ENCODE peak calls at places on chromosomes 2 and 18, in four cellular contexts. P is retinal pigment epithelial cell, M is fibroblast of mammary gland, E is AG10803. A is an unnamed sample.

GRCh38 chr2:101112772-101113157 is 38.4 kb downstream of the TBC1D8 start:
- DNase-seq in P (no peak), M (no peak), E (no peak), A (no peak)

GRCh38 chr2:46512185-46512584 is 32.8 kb downstream of the TMEM247 start:
- DNase-seq in P (no peak), M (no peak), E (no peak), A (no peak)

GRCh38 chr2:101609434-101609833 is 88.1 kb upstream of the MAP4K4 start:
- DNase-seq in P (no peak), M (no peak), E (no peak), A (no peak)

GRCh38 chr2:235766206-235766794 is 272.5 kb downstream of the AGAP1 start:
- DNase-seq in P (peak), M (peak), E (peak), A (peak)

GRCh38 chr2:105621038-105621437 is 123.7 kb upstream of the NCK2 start:
- DNase-seq in P (no peak), M (no peak), E (no peak), A (no peak)

GRCh38 chr2:37907480-37908070 is 17.5 kb upstream of the RMDN2 start:
- DNase-seq in P (no peak), M (no peak), E (peak), A (no peak)

GRCh38 chr2:85537600-85538506 is 1.1 kb upstream of the MAT2A start:
- DNase-seq in P (peak), M (peak), E (peak), A (peak)

GRCh38 chr18:26575865-26576217 is 27.5 kb upstream of the KCTD1 start:
- DNase-seq in P (no peak), M (no peak), E (no peak), A (no peak)

GRCh38 chr2:170277943-170278342 is 100.0 kb downstream of the MYO3B start:
- DNase-seq in P (peak), M (no peak), E (no peak), A (no peak)

GRCh38 chr2:163348843-163349395 is 386.9 kb downstream of the FIGN start:
- DNase-seq in P (peak), M (peak), E (peak), A (peak)

GRCh38 chr2:239939736-239940483 is 85.2 kb downstream of the NDUFA10 start:
- DNase-seq in P (no peak), M (no peak), E (no peak), A (no peak)

GRCh38 chr18:13536578-13536977 is 189.8 kb downstream of the FAM210A start:
- DNase-seq in P (no peak), M (no peak), E (no peak), A (no peak)

GRCh38 chr2:11753886-11754704 is 7.7 kb downstream of the LPIN1 start:
- DNase-seq in P (no peak), M (peak), E (peak), A (peak)

GRCh38 chr2:48174503-48174902 is 268.2 kb upstream of the FBXO11 start:
- DNase-seq in P (no peak), M (peak), E (peak), A (no peak)

GRCh38 chr2:222943820-222944219 is 83.0 kb downstream of the ACSL3 start:
- DNase-seq in P (no peak), M (peak), E (peak), A (peak)

GRCh38 chr2:134367915-134368911 is 114.3 kb downstream of the MGAT5 start:
- DNase-seq in P (no peak), M (no peak), E (no peak), A (peak)

GRCh38 chr2:181203412-181203811 is 223.0 kb downstream of the UBE2E3 start:
- DNase-seq in P (peak), M (peak), E (peak), A (peak)

GRCh38 chr2:179460530-179460929 is 195.9 kb upstream of the SESTD1 start:
- DNase-seq in P (peak), M (peak), E (peak), A (peak)

GRCh38 chr2:182081602-182082260 is 96.1 kb downstream of the PPP1R1C start:
- DNase-seq in P (no peak), M (no peak), E (no peak), A (no peak)

GRCh38 chr2:173989886-173990744 is 24.9 kb upstream of the SP3 start:
- DNase-seq in P (no peak), M (no peak), E (no peak), A (no peak)

GRCh38 chr2:173991857-173992588 is 26.9 kb upstream of the SP3 start:
- DNase-seq in P (no peak), M (peak), E (peak), A (no peak)

GRCh38 chr2:173989160-173989885 is 24.1 kb upstream of the SP3 start:
- DNase-seq in P (no peak), M (no peak), E (no peak), A (no peak)

GRCh38 chr2:173986805-173987204 is 21.6 kb upstream of the SP3 start:
- DNase-seq in P (no peak), M (peak), E (peak), A (peak)

DNA sequence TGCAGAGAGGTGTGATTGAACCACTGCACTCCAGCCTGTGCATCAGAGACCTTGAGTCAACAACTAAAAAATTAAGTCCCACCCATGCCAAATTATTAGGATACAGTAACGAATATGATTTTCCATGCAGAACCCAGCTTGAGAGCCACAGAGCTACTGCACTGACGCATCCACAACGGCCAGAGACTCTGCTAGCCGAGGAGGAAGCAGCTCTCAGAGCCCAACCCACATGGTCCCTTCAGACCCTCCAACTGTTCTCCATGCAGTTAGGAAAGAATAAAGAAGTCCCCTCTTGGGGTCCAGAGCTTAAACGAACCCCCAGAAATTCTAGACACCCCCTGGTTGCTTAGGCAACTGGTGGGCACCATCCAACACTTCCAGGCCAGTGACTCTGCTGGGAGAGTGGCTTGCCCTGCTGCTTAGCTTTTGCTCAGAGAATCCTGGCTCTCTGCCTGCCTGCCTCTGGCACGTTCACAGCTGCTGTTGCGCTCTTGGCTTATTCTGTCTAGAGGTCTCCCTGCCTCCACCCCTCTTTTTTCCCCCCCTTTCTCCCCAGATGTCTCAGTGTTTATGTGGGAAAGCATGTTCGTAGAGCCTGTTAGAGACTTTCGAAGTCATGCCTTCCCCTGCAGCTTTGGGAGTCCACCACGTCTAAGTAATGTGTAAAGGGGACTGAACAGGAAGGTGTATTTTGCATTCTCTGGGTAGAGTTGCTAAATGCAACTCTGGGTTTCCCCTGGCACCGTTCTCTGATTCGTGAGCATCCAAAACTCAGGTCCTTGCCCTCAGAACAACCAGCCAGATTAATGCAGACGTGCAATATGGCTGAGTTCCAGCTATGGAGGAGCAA is 26.0 kb upstream of the SP3 start:
- DNase-seq in P (no peak), M (peak), E (peak), A (peak)
- H3K4me3 ChIP-seq in P (no peak), M (no peak), E (peak), A (no peak)

GRCh38 chr2:26438526-26438925 is 36.8 kb downstream of the DRC1 start:
- DNase-seq in P (no peak), M (peak), E (peak), A (peak)
- TF ChIP-seq CTCF in P (peak), M (peak), E (peak), A (no peak)

GRCh38 chr18:56407631-56408030 is 230.8 kb downstream of the TXNL1 start:
- DNase-seq in P (peak), M (no peak), E (no peak), A (no peak)

DNA sequence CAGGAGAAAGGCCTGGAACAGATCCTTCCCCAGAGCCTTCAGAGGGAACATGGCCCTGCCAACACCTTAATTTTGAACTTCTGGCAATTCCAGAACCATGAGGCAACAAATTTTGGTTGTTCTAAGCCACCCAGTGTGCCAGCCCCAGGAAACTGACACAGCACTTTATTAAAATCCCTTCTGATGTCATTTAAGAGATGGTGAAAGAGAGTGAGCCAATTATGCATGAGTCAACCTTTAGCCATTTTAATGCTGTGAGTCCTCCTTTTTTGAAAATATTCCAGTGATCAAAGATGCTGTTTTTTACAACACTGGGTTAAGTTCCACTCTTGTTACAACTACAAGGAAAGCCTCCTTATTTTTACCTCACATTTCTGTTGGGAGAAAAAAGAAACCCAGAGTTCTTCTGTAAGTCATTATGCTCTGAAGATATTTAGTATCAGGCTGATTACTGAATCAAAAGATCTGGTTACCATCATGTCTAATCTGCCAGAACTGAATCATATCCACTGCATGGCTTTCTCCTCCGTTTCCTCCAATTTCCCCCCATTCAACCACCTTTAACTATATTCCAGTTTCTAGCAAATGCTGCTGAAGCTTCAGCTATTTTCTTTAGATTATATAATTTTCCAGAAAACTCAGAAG is 235.4 kb downstream of the TXNL1 start:
- DNase-seq in P (peak), M (peak), E (peak), A (peak)
- H3K4me3 ChIP-seq in P (no peak), M (no peak), E (peak), A (no peak)

DNA sequence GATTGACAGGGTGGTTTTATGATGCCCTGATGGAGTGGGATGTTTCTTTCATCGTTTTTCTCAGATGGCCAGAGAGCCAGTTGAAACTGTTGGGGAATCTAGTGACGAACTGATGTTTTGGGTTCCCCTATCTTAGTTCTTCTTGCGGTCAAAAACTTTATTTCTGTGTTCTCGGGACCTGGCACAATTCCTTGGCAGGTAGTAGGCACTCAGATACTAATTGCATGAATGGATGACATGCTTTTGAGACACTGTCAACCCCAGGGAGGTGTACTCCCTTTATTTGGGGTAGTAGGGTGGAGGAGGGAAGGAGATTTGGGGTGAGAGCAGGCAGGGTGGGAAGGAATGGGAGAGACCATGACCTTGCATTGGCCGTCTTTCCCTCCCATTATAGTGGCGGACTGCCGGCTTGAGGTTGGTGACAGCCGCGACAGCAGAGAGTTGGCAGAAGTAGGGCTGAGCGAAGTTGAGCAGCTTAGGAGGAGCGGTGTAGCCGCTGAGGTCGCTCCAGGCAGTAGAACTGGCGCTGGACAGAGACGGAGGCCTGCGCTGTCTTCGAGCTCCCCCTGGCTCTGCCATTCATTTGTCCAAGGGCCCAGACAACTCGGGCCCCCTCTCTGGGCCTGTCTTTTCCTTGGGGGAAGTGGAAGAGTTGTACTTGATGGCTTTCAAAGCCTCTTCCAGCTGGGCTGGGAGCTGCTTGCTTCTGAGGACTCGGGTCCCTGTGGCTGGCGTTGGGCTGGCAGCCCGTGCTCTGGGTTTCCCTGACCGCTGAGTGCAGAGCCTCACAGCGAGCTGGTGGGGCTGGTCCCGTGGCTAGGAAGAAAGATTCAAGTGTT is 2.6 kb downstream of the TET3 start:
- DNase-seq in P (no peak), M (no peak), E (no peak), A (peak)
- TF ChIP-seq CTCF in P (peak), M (no peak), E (peak), A (peak)